ENCODE peak calls at places on chromosomes 2 and 18, in seven cellular contexts. X, O, R, M, Y, W and L are unnamed samples.

GRCh38 chr2:239498981-239499633 is 98.3 kb upstream of the HDAC4 start:
- DNase-seq in X (no peak), O (no peak), R (peak; percentile 58), M (no peak), Y (peak; percentile 66), W (peak; percentile 63), L (no peak)

GRCh38 chr18:5894613-5895299 is 566 bp downstream of the TMEM200C start:
- DNase-seq in X (no peak), O (no peak), R (peak; percentile 18), M (peak; percentile 28), Y (no peak), W (no peak), L (no peak)

GRCh38 chr2:240170354-240170735 is 29.9 kb upstream of the OTOS start:
- DNase-seq in X (no peak), O (no peak), R (no peak), M (peak; percentile 44), Y (no peak), W (no peak), L (no peak)

GRCh38 chr2:112959109-112959591 is 18.7 kb upstream of the IL36G start:
- DNase-seq in X (no peak), O (no peak), R (no peak), M (no peak), Y (no peak), W (no peak), L (peak; percentile 23)

GRCh38 chr2:236998250-236998649 is 87.4 kb upstream of the COPS8 start:
- DNase-seq in X (no peak), O (no peak), R (no peak), M (no peak), Y (no peak), W (no peak), L (no peak)

GRCh38 chr2:12847694-12848093 is 131.0 kb downstream of the TRIB2 start:
- DNase-seq in X (peak; percentile 83), O (no peak), R (no peak), M (no peak), Y (no peak), W (no peak), L (no peak)

GRCh38 chr2:97005353-97005752 is 19.0 kb upstream of the FAM178B start:
- DNase-seq in X (no peak), O (no peak), R (no peak), M (no peak), Y (no peak), W (no peak), L (peak; percentile 16)

GRCh38 chr18:2222270-2223185 is 348.8 kb downstream of the METTL4 start:
- DNase-seq in X (no peak), O (no peak), R (no peak), M (no peak), Y (no peak), W (no peak), L (no peak)

GRCh38 chr2:45259547-45260160 is 250.4 kb upstream of the SIX2 start:
- DNase-seq in X (no peak), O (no peak), R (no peak), M (peak; percentile 49), Y (no peak), W (no peak), L (no peak)

GRCh38 chr2:138637686-138638085 is 136.1 kb downstream of the SPOPL start:
- DNase-seq in X (no peak), O (no peak), R (no peak), M (no peak), Y (no peak), W (no peak), L (no peak)

GRCh38 chr2:174750923-174751441 is 13.3 kb downstream of the CHRNA1 start:
- DNase-seq in X (no peak), O (no peak), R (no peak), M (no peak), Y (no peak), W (no peak), L (no peak)

GRCh38 chr2:120797421-120798289 is 62.0 kb downstream of the GLI2 start:
- DNase-seq in X (no peak), O (no peak), R (no peak), M (no peak), Y (no peak), W (no peak), L (no peak)

GRCh38 chr2:133197156-133197555 is 371.1 kb downstream of the NCKAP5 start:
- DNase-seq in X (no peak), O (no peak), R (no peak), M (no peak), Y (no peak), W (no peak), L (no peak)

GRCh38 chr2:127020536-127020935 is 86.4 kb downstream of the BIN1 start:
- DNase-seq in X (no peak), O (no peak), R (no peak), M (no peak), Y (no peak), W (no peak), L (no peak)

GRCh38 chr2:128411431-128411830 is 92.8 kb upstream of the HS6ST1 start:
- DNase-seq in X (no peak), O (no peak), R (no peak), M (no peak), Y (peak; percentile 32), W (no peak), L (no peak)

GRCh38 chr2:121247971-121248370 is 37.0 kb downstream of the TFCP2L1 start:
- DNase-seq in X (no peak), O (no peak), R (no peak), M (no peak), Y (no peak), W (no peak), L (no peak)

GRCh38 chr2:232861353-232861752 is 8.7 kb upstream of the SNORC start:
- DNase-seq in X (no peak), O (no peak), R (no peak), M (no peak), Y (no peak), W (no peak), L (no peak)

GRCh38 chr18:50441518-50441917 is 66.7 kb downstream of the SKA1 start:
- DNase-seq in X (no peak), O (peak; percentile 2), R (no peak), M (no peak), Y (no peak), W (no peak), L (no peak)

GRCh38 chr2:37635359-37636208 is 35.9 kb downstream of the CDC42EP3 start:
- DNase-seq in X (peak; percentile 48), O (no peak), R (no peak), M (no peak), Y (no peak), W (peak; percentile 38), L (no peak)

GRCh38 chr18:9684901-9685738 is 23.0 kb upstream of the RAB31 start:
- DNase-seq in X (no peak), O (no peak), R (peak; percentile 53), M (no peak), Y (no peak), W (peak; percentile 74), L (no peak)

GRCh38 chr2:216294305-216294704 is 78.0 kb downstream of the MARCHF4 start:
- DNase-seq in X (no peak), O (no peak), R (peak; percentile 76), M (no peak), Y (no peak), W (no peak), L (no peak)

GRCh38 chr2:128787616-128788015 is 468.9 kb upstream of the HS6ST1 start:
- DNase-seq in X (no peak), O (no peak), R (no peak), M (no peak), Y (peak; percentile 27), W (no peak), L (no peak)

GRCh38 chr2:202529389-202529788 is 105.4 kb upstream of the FAM117B start:
- DNase-seq in X (no peak), O (no peak), R (no peak), M (no peak), Y (no peak), W (no peak), L (no peak)

GRCh38 chr2:168119519-168120141 is 127.8 kb downstream of the STK39 start:
- DNase-seq in X (peak; percentile 70), O (no peak), R (no peak), M (peak; percentile 54), Y (no peak), W (no peak), L (peak; percentile 58)

GRCh38 chr2:100868083-100868482 is 48.1 kb downstream of the NPAS2 start:
- DNase-seq in X (no peak), O (no peak), R (no peak), M (no peak), Y (no peak), W (no peak), L (no peak)

GRCh38 chr2:8402222-8402621 is 279.6 kb upstream of the ID2 start:
- DNase-seq in X (no peak), O (no peak), R (no peak), M (no peak), Y (no peak), W (no peak), L (no peak)

GRCh38 chr2:172100080-172101007 is 2.4 kb downstream of the DLX2 start:
- DNase-seq in X (no peak), O (no peak), R (no peak), M (peak; percentile 70), Y (no peak), W (no peak), L (no peak)

GRCh38 chr18:31667185-31667584 is 17.2 kb downstream of the B4GALT6 start:
- DNase-seq in X (no peak), O (no peak), R (no peak), M (no peak), Y (no peak), W (no peak), L (no peak)

GRCh38 chr2:170339753-170340692 is 162.1 kb downstream of the MYO3B start:
- DNase-seq in X (no peak), O (no peak), R (no peak), M (peak; percentile 11), Y (no peak), W (no peak), L (no peak)

GRCh38 chr2:55922488-55922887 is 1.1 kb downstream of the EFEMP1 start:
- DNase-seq in X (no peak), O (no peak), R (no peak), M (peak; percentile 32), Y (no peak), W (no peak), L (no peak)

GRCh38 chr2:128241896-128242295 is 76.8 kb downstream of the HS6ST1 start:
- DNase-seq in X (no peak), O (no peak), R (no peak), M (peak; percentile 30), Y (no peak), W (no peak), L (no peak)

GRCh38 chr2:147110317-147110716 is 734.5 kb upstream of the ACVR2A start:
- DNase-seq in X (no peak), O (no peak), R (no peak), M (no peak), Y (no peak), W (no peak), L (no peak)

GRCh38 chr2:51258301-51258700 is 226.4 kb upstream of the NRXN1 start:
- DNase-seq in X (no peak), O (no peak), R (no peak), M (no peak), Y (no peak), W (no peak), L (no peak)

GRCh38 chr2:9578475-9579235 is 23.0 kb upstream of the ADAM17 start:
- DNase-seq in X (no peak), O (no peak), R (no peak), M (no peak), Y (no peak), W (no peak), L (peak; percentile 64)

GRCh38 chr2:73250872-73251846 is 17.1 kb downstream of the CCT7 start:
- DNase-seq in X (peak; percentile 17), O (no peak), R (no peak), M (no peak), Y (no peak), W (no peak), L (no peak)

GRCh38 chr2:200786826-200787225 is 24.9 kb upstream of the BZW1 start:
- DNase-seq in X (no peak), O (no peak), R (no peak), M (no peak), Y (peak; percentile 69), W (no peak), L (no peak)

GRCh38 chr2:99571609-99572344 is 82.0 kb upstream of the REV1 start:
- DNase-seq in X (no peak), O (no peak), R (no peak), M (no peak), Y (no peak), W (no peak), L (no peak)